ENCODE peak calls at places on chromosomes 6 and 20, in nine cellular contexts. I, Y, E, Z, O, X, J, L and S are unnamed samples.
A peak's percentile ranks its signal among the peaks of the same experiment; 100 is the strongest.

GRCh38 chr20:47508228-47508752 is 6.6 kb downstream of the NCOA3 start:
- DNase-seq in Z (no peak), X (peak; percentile 46), L (no peak), I (no peak), O (no peak), E (no peak), Y (no peak), J (no peak), S (no peak)

GRCh38 chr20:24318569-24319352 is 150.7 kb upstream of the SYNDIG1 start:
- DNase-seq in O (no peak), J (no peak), L (no peak), X (no peak), Y (no peak), E (no peak), Z (no peak), I (no peak), S (no peak)

GRCh38 chr6:149014631-149015171 is 267.9 kb downstream of the UST start:
- DNase-seq in J (no peak), O (peak; percentile 89), Z (no peak), E (no peak), L (peak; percentile 52), I (no peak), X (no peak), Y (no peak), S (no peak)

GRCh38 chr20:46894971-46895905 is 595 bp downstream of the EYA2 start:
- DNase-seq in Y (no peak), E (peak; percentile 71), X (peak; percentile 74), O (peak; percentile 74), Z (peak; percentile 78), L (no peak), J (peak; percentile 12), I (no peak), S (no peak)

GRCh38 chr6:41780623-41781301 is at the start of gene PRICKLE4:
- DNase-seq in Z (peak; percentile 81), Y (peak; percentile 65), O (peak; percentile 78), E (peak; percentile 73), J (peak; percentile 63), X (peak; percentile 69), I (peak; percentile 71), L (no peak), S (no peak)

GRCh38 chr6:154297711-154298110 is 58.9 kb downstream of the IPCEF1 start:
- DNase-seq in L (no peak), Z (no peak), I (no peak), E (no peak), Y (no peak), J (no peak), O (no peak), X (peak; percentile 18), S (no peak)

GRCh38 chr6:170286934-170287265 is 4.0 kb downstream of the DLL1 start:
- DNase-seq in Y (no peak), I (no peak), L (no peak), Z (no peak), O (no peak), E (no peak), X (no peak), J (no peak), S (no peak)

GRCh38 chr6:136780972-136781371 is 11.3 kb downstream of the MAP3K5 start:
- DNase-seq in Z (no peak), X (no peak), E (no peak), J (no peak), Y (no peak), I (no peak), O (no peak), L (no peak), S (no peak)

GRCh38 chr20:50814438-50815161 is 19.7 kb downstream of the BCAS4 start:
- DNase-seq in X (no peak), E (no peak), I (no peak), J (no peak), O (no peak), Z (no peak), L (no peak), Y (no peak), S (no peak)

GRCh38 chr6:26232306-26232949 is 132.6 kb upstream of the BTN3A2 start:
- DNase-seq in I (no peak), L (no peak), E (no peak), Y (no peak), O (no peak), X (no peak), Z (no peak), J (no peak), S (no peak)

GRCh38 chr6:118350881-118351430 is 197.1 kb upstream of the PLN start:
- DNase-seq in Z (no peak), O (no peak), Y (no peak), I (no peak), E (no peak), J (no peak), X (no peak), L (no peak), S (no peak)

GRCh38 chr20:39986231-39986904 is 702.7 kb downstream of the MAFB start:
- DNase-seq in I (peak; percentile 56), X (peak; percentile 78), O (peak; percentile 71), Z (peak; percentile 70), J (peak; percentile 55), Y (no peak), E (peak; percentile 20), L (peak; percentile 58), S (peak; percentile 75)

GRCh38 chr6:52102330-52102932 is 15.0 kb upstream of the PKHD1 start:
- DNase-seq in X (no peak), J (no peak), L (no peak), E (no peak), O (peak; percentile 44), Y (no peak), Z (no peak), I (no peak), S (no peak)

GRCh38 chr20:44900231-44900854 is 9.5 kb upstream of the PABPC1L start:
- DNase-seq in Z (no peak), O (no peak), E (no peak), J (no peak), X (no peak), Y (no peak), I (no peak), L (no peak), S (no peak)
- H3K27ac ChIP-seq in Z (no peak overlapping the region), O (no peak overlapping the region), E (no peak overlapping the region), J (no peak overlapping the region), X (no peak overlapping the region), Y (no peak overlapping the region), I (no peak overlapping the region), L (no peak overlapping the region), S (no peak overlapping the region)

GRCh38 chr6:152052061-152052460 is 244.6 kb downstream of the ESR1 start:
- DNase-seq in X (no peak), J (no peak), Z (no peak), O (no peak), L (no peak), I (no peak), Y (no peak), E (no peak), S (no peak)

GRCh38 chr6:152050451-152051195 is 243.1 kb downstream of the ESR1 start:
- DNase-seq in X (no peak), I (no peak), Y (no peak), J (no peak), E (no peak), Z (no peak), L (no peak), O (no peak), S (no peak)

GRCh38 chr6:152046118-152046517 is 238.6 kb downstream of the ESR1 start:
- DNase-seq in O (no peak), X (no peak), E (no peak), J (no peak), L (no peak), I (no peak), Y (no peak), Z (no peak), S (no peak)

GRCh38 chr6:152048921-152049320 is 241.4 kb downstream of the ESR1 start:
- DNase-seq in L (no peak), O (no peak), Z (no peak), J (no peak), Y (no peak), X (no peak), I (no peak), E (no peak), S (no peak)

GRCh38 chr6:152049502-152049901 is 242.0 kb downstream of the ESR1 start:
- DNase-seq in E (no peak), L (no peak), Y (no peak), I (no peak), O (no peak), X (no peak), Z (no peak), J (no peak), S (no peak)
- H3K27ac ChIP-seq in E (no peak overlapping the region), L (no peak overlapping the region), Y (no peak overlapping the region), I (no peak overlapping the region), O (no peak overlapping the region), X (no peak overlapping the region), Z (no peak overlapping the region), J (no peak overlapping the region), S (no peak overlapping the region)

DNA sequence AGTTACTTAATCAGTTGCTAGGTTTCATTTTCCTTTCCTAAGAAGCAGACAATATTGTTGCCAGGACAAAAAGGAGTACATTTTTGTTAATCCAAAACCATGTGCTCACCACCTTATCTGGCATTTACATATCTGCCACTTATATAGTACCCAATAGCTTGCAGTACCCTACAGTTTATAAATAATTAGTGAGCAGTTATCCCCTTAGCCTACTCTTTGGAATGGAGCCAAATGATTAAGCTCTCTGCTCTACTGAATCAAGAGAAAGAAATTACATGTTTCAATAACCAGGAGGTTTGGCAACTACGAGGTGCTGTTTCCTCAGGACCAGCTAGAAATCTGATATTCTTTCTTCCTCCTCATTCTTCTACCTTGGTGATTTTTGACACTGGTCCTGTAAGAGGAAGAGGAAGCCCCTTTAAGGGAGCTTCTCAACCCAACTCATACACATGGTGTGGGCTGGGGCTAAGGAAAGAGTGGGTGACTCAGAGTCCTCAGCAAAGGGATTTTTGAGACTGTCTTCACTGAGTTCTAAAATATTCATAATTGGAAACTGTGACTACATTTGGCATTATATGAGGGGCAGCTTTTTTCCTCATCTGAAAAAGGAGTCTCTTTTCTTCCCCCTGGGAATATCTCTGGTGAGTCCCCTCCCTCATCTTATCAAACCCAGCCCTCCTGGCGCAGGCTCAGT is 1.5 kb downstream of the ZNFX1 start:
- DNase-seq in Z (no peak), L (peak; percentile 36), O (no peak), J (no peak), I (no peak), E (no peak), Y (no peak), X (no peak), S (no peak)
- H3K27ac ChIP-seq in Z (peak overlapping the region; percentile 72), L (peak overlapping the region; percentile 25), O (no peak overlapping the region), J (peak overlapping the region; percentile 95), I (peak overlapping the region; percentile 93), E (peak overlapping the region; percentile 97), Y (peak overlapping the region; percentile 95), X (no peak overlapping the region), S (peak overlapping the region; percentile 99)

GRCh38 chr6:90035047-90035678 is 140.9 kb downstream of the GJA10 start:
- DNase-seq in X (no peak), O (no peak), Z (no peak), E (no peak), L (no peak), Y (no peak), I (no peak), J (no peak), S (no peak)
- H3K27ac ChIP-seq in X (no peak overlapping the region), O (no peak overlapping the region), Z (no peak overlapping the region), E (no peak overlapping the region), L (no peak overlapping the region), Y (no peak overlapping the region), I (no peak overlapping the region), J (no peak overlapping the region), S (no peak overlapping the region)